ENCODE peak calls at places on chromosome 10, in eight cellular contexts. One of them, this sample, is unnamed.

GRCh38 chr10:103761075-103761920 is 94.1 kb downstream of the SH3PXD2A start:
- DNase-seq in sciatic nerve: no peak
- DNase-seq in AG08396: no peak
- DNase-seq in left lobe of liver: no peak
- DNase-seq in NCI-H1694: no peak
- DNase-seq in CD8-positive, alpha-beta memory T cell: no peak
- DNase-seq in NCI-H1930: no peak
- DNase-seq in C1 segment of cervical spinal cord: no peak
- DNase-seq in this sample: no peak

GRCh38 chr10:101319241-101319915 is 34.6 kb upstream of the BTRC start:
- DNase-seq in sciatic nerve: no peak
- DNase-seq in AG08396: no peak
- DNase-seq in left lobe of liver: no peak
- DNase-seq in NCI-H1694: no peak
- DNase-seq in CD8-positive, alpha-beta memory T cell: no peak
- DNase-seq in NCI-H1930: no peak
- DNase-seq in C1 segment of cervical spinal cord: no peak
- DNase-seq in this sample: no peak

GRCh38 chr10:60964257-60965235 is 20.6 kb upstream of the RHOBTB1 start:
- DNase-seq in sciatic nerve: peak
- DNase-seq in AG08396: peak
- DNase-seq in left lobe of liver: peak
- DNase-seq in NCI-H1694: peak
- DNase-seq in CD8-positive, alpha-beta memory T cell: peak
- DNase-seq in NCI-H1930: peak
- DNase-seq in C1 segment of cervical spinal cord: no peak
- DNase-seq in this sample: peak

GRCh38 chr10:12412671-12413368 is 63.5 kb downstream of the CAMK1D start:
- DNase-seq in sciatic nerve: no peak
- DNase-seq in AG08396: no peak
- DNase-seq in left lobe of liver: no peak
- DNase-seq in NCI-H1694: no peak
- DNase-seq in CD8-positive, alpha-beta memory T cell: peak
- DNase-seq in NCI-H1930: no peak
- DNase-seq in C1 segment of cervical spinal cord: no peak
- DNase-seq in this sample: no peak

GRCh38 chr10:73931767-73932624 is 21.1 kb downstream of the PLAU start:
- DNase-seq in sciatic nerve: no peak
- DNase-seq in AG08396: no peak
- DNase-seq in left lobe of liver: no peak
- DNase-seq in NCI-H1694: no peak
- DNase-seq in CD8-positive, alpha-beta memory T cell: peak
- DNase-seq in NCI-H1930: no peak
- DNase-seq in C1 segment of cervical spinal cord: no peak
- DNase-seq in this sample: peak

GRCh38 chr10:1115262-1115955 is 59.2 kb downstream of the WDR37 start:
- DNase-seq in sciatic nerve: no peak
- DNase-seq in AG08396: no peak
- DNase-seq in left lobe of liver: peak
- DNase-seq in NCI-H1694: no peak
- DNase-seq in CD8-positive, alpha-beta memory T cell: no peak
- DNase-seq in NCI-H1930: no peak
- DNase-seq in C1 segment of cervical spinal cord: no peak
- DNase-seq in this sample: no peak

GRCh38 chr10:8043569-8044306 is 10.8 kb upstream of the GATA3 start:
- DNase-seq in sciatic nerve: peak
- DNase-seq in AG08396: peak
- DNase-seq in left lobe of liver: no peak
- DNase-seq in NCI-H1694: no peak
- DNase-seq in CD8-positive, alpha-beta memory T cell: no peak
- DNase-seq in NCI-H1930: no peak
- DNase-seq in C1 segment of cervical spinal cord: no peak
- DNase-seq in this sample: peak

GRCh38 chr10:129531195-129531968 is 64.3 kb downstream of the MGMT start:
- DNase-seq in sciatic nerve: no peak
- DNase-seq in AG08396: peak
- DNase-seq in left lobe of liver: no peak
- DNase-seq in NCI-H1694: no peak
- DNase-seq in CD8-positive, alpha-beta memory T cell: no peak
- DNase-seq in NCI-H1930: no peak
- DNase-seq in C1 segment of cervical spinal cord: no peak
- DNase-seq in this sample: no peak

GRCh38 chr10:104057717-104058116 is 28.0 kb downstream of the COL17A1 start:
- DNase-seq in sciatic nerve: no peak
- DNase-seq in AG08396: no peak
- DNase-seq in left lobe of liver: no peak
- DNase-seq in NCI-H1694: no peak
- DNase-seq in CD8-positive, alpha-beta memory T cell: no peak
- DNase-seq in NCI-H1930: no peak
- DNase-seq in C1 segment of cervical spinal cord: no peak
- DNase-seq in this sample: no peak

GRCh38 chr10:6563720-6564119 is 16.4 kb downstream of the PRKCQ start:
- DNase-seq in sciatic nerve: no peak
- DNase-seq in AG08396: no peak
- DNase-seq in left lobe of liver: no peak
- DNase-seq in NCI-H1694: no peak
- DNase-seq in CD8-positive, alpha-beta memory T cell: no peak
- DNase-seq in NCI-H1930: no peak
- DNase-seq in C1 segment of cervical spinal cord: no peak
- DNase-seq in this sample: no peak

GRCh38 chr10:111107023-111107422 is 30.2 kb downstream of the ADRA2A start:
- DNase-seq in sciatic nerve: no peak
- DNase-seq in AG08396: no peak
- DNase-seq in left lobe of liver: peak
- DNase-seq in NCI-H1694: no peak
- DNase-seq in CD8-positive, alpha-beta memory T cell: no peak
- DNase-seq in NCI-H1930: no peak
- DNase-seq in C1 segment of cervical spinal cord: no peak
- DNase-seq in this sample: no peak

GRCh38 chr10:31678573-31679122 is 250.0 kb downstream of the ARHGAP12 start:
- DNase-seq in sciatic nerve: no peak
- DNase-seq in AG08396: no peak
- DNase-seq in left lobe of liver: no peak
- DNase-seq in NCI-H1694: no peak
- DNase-seq in CD8-positive, alpha-beta memory T cell: no peak
- DNase-seq in NCI-H1930: no peak
- DNase-seq in C1 segment of cervical spinal cord: no peak
- DNase-seq in this sample: no peak

GRCh38 chr10:75399461-75400162 is 2.0 kb downstream of the ZNF503 start:
- DNase-seq in sciatic nerve: peak
- DNase-seq in AG08396: peak
- DNase-seq in left lobe of liver: peak
- DNase-seq in NCI-H1694: no peak
- DNase-seq in CD8-positive, alpha-beta memory T cell: no peak
- DNase-seq in NCI-H1930: no peak
- DNase-seq in C1 segment of cervical spinal cord: no peak
- DNase-seq in this sample: peak

GRCh38 chr10:61438141-61438984 is 14.8 kb downstream of the TMEM26 start:
- DNase-seq in sciatic nerve: no peak
- DNase-seq in AG08396: no peak
- DNase-seq in left lobe of liver: no peak
- DNase-seq in NCI-H1694: no peak
- DNase-seq in CD8-positive, alpha-beta memory T cell: no peak
- DNase-seq in NCI-H1930: no peak
- DNase-seq in C1 segment of cervical spinal cord: no peak
- DNase-seq in this sample: no peak

GRCh38 chr10:121077331-121077730 is 226.2 kb downstream of the WDR11 start:
- DNase-seq in sciatic nerve: no peak
- DNase-seq in AG08396: no peak
- DNase-seq in left lobe of liver: no peak
- DNase-seq in NCI-H1694: no peak
- DNase-seq in CD8-positive, alpha-beta memory T cell: no peak
- DNase-seq in NCI-H1930: no peak
- DNase-seq in C1 segment of cervical spinal cord: no peak
- DNase-seq in this sample: no peak

GRCh38 chr10:98055875-98056516 is 25.6 kb upstream of the CRTAC1 start:
- DNase-seq in sciatic nerve: no peak
- DNase-seq in AG08396: no peak
- DNase-seq in left lobe of liver: no peak
- DNase-seq in NCI-H1694: no peak
- DNase-seq in CD8-positive, alpha-beta memory T cell: no peak
- DNase-seq in NCI-H1930: no peak
- DNase-seq in C1 segment of cervical spinal cord: no peak
- DNase-seq in this sample: no peak

GRCh38 chr10:63281967-63282366 is 148.8 kb downstream of the NRBF2 start:
- DNase-seq in sciatic nerve: no peak
- DNase-seq in AG08396: no peak
- DNase-seq in left lobe of liver: no peak
- DNase-seq in NCI-H1694: no peak
- DNase-seq in CD8-positive, alpha-beta memory T cell: no peak
- DNase-seq in NCI-H1930: no peak
- DNase-seq in C1 segment of cervical spinal cord: no peak
- DNase-seq in this sample: no peak

GRCh38 chr10:91340613-91341362 is 69.4 kb upstream of the HECTD2 start:
- DNase-seq in sciatic nerve: no peak
- DNase-seq in AG08396: peak
- DNase-seq in left lobe of liver: no peak
- DNase-seq in NCI-H1694: peak
- DNase-seq in CD8-positive, alpha-beta memory T cell: no peak
- DNase-seq in NCI-H1930: no peak
- DNase-seq in C1 segment of cervical spinal cord: no peak
- DNase-seq in this sample: no peak

GRCh38 chr10:34850036-34850435 is 34.9 kb upstream of the PARD3 start:
- DNase-seq in sciatic nerve: no peak
- DNase-seq in AG08396: no peak
- DNase-seq in left lobe of liver: no peak
- DNase-seq in NCI-H1694: no peak
- DNase-seq in CD8-positive, alpha-beta memory T cell: no peak
- DNase-seq in NCI-H1930: no peak
- DNase-seq in C1 segment of cervical spinal cord: no peak
- DNase-seq in this sample: no peak

GRCh38 chr10:111835562-111835961 is 348.0 kb downstream of the GPAM start:
- DNase-seq in sciatic nerve: no peak
- DNase-seq in AG08396: no peak
- DNase-seq in left lobe of liver: no peak
- DNase-seq in NCI-H1694: no peak
- DNase-seq in CD8-positive, alpha-beta memory T cell: no peak
- DNase-seq in NCI-H1930: no peak
- DNase-seq in C1 segment of cervical spinal cord: no peak
- DNase-seq in this sample: no peak

GRCh38 chr10:84256510-84257342 is 11.9 kb downstream of the RGR start:
- DNase-seq in sciatic nerve: peak
- DNase-seq in AG08396: peak
- DNase-seq in left lobe of liver: no peak
- DNase-seq in NCI-H1694: no peak
- DNase-seq in CD8-positive, alpha-beta memory T cell: peak
- DNase-seq in NCI-H1930: no peak
- DNase-seq in C1 segment of cervical spinal cord: no peak
- DNase-seq in this sample: peak

GRCh38 chr10:87674963-87675362 is 15.3 kb downstream of the PAPSS2 start:
- DNase-seq in sciatic nerve: no peak
- DNase-seq in AG08396: no peak
- DNase-seq in left lobe of liver: no peak
- DNase-seq in NCI-H1694: no peak
- DNase-seq in CD8-positive, alpha-beta memory T cell: no peak
- DNase-seq in NCI-H1930: no peak
- DNase-seq in C1 segment of cervical spinal cord: no peak
- DNase-seq in this sample: no peak